ENCODE peak calls at places on chromosome 13, in four cellular contexts. T is heart right ventricle, R is mesendoderm, M is fibroblast of lung. V is an unnamed sample. For H3K36me3, the result is how much of the 10 kb centered on the place peaks cover.

GRCh38 chr13:25798998-25799397 is 252.8 kb downstream of the SHISA2 start:
- DNase-seq in T (no peak), R (no peak), M (no peak), V (no peak)

GRCh38 chr13:67086260-67086659 is 143.9 kb downstream of the PCDH9 start:
- DNase-seq in T (no peak), R (no peak), M (no peak), V (no peak)

GRCh38 chr13:64397699-64398098 is 2832.4 kb downstream of the PCDH9 start:
- DNase-seq in T (no peak), R (no peak), M (peak), V (peak)

GRCh38 chr13:100275746-100276145 is 186.9 kb downstream of the PCCA start:
- DNase-seq in T (no peak), R (no peak), M (no peak), V (no peak)

GRCh38 chr13:42101821-42102580 is 53.6 kb downstream of the DGKH start:
- DNase-seq in T (no peak), R (no peak), M (no peak), V (no peak)

GRCh38 chr13:41384749-41385503 is 72.4 kb upstream of the RGCC start:
- DNase-seq in T (no peak), R (peak), M (peak), V (peak)

GRCh38 chr13:100473087-100473486 is 115.5 kb downstream of the GGACT start:
- DNase-seq in T (no peak), R (peak), M (no peak), V (no peak)

GRCh38 chr13:65966991-65967451 is 1263.1 kb downstream of the PCDH9 start:
- DNase-seq in T (no peak), R (peak), M (peak), V (peak)

GRCh38 chr13:94308808-94309207 is 170.7 kb downstream of the DCT start:
- DNase-seq in T (no peak), R (no peak), M (no peak), V (no peak)

GRCh38 chr13:34139660-34140059 is 321.7 kb downstream of the RFC3 start:
- DNase-seq in T (no peak), R (no peak), M (no peak), V (no peak)

GRCh38 chr13:44726777-44727176 is 150.6 kb upstream of the TSC22D1 start:
- DNase-seq in T (no peak), R (no peak), M (no peak), V (no peak)

GRCh38 chr13:93942016-93942415 is 537.5 kb downstream of the DCT start:
- DNase-seq in T (no peak), R (no peak), M (peak), V (no peak)

GRCh38 chr13:28273919-28274318 is 135.6 kb downstream of the PAN3 start:
- DNase-seq in T (no peak), R (peak), M (no peak), V (peak)

GRCh38 chr13:28267495-28267894 is 129.2 kb downstream of the PAN3 start:
- DNase-seq in T (no peak), R (no peak), M (no peak), V (no peak)

GRCh38 chr13:28268800-28269223 is 130.5 kb downstream of the PAN3 start:
- DNase-seq in T (no peak), R (no peak), M (no peak), V (no peak)
- H3K36me3 ChIP-seq in T (half or more), R (under half), M (under half), V (under half)

DNA sequence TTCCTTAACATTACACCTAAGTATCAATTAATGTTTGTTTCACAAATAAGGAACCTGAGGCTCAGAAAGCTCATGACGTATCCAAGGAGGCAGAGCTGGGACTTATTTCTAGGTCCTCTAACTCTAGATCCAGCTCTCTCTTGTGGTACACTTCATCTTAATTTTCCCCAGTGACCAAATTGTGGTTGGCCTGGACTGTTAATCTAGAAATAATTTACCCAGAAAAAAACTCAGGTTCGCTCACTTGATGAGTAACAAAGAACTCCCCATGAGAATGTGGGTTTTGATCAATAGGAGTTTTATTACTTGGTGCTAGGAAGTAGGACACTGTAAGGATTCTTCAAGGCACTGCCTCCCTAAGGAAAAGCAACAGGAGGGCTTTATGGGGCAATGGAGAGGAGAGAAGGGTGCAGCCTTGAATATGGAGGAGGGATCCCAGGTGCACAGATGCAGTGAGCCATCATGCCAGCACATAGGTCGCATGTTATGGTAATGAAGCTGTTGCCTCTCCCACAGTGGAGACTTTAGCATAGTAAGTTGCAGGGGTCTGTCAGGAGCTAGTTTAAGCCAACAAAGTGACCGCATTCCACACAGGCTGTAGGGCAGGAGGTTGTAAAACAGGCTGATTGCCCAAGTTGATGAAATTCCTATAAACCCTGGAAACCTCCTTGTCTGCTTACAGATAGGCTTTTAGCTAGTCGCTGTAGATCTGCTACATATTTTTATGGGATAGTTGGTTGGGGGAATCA is 14.7 kb downstream of the RAP2A start:
- DNase-seq in T (no peak), R (peak), M (no peak), V (no peak)
- H3K36me3 ChIP-seq in T (under half), R (under half), M (under half), V (under half)

GRCh38 chr13:110640591-110641029 is 25.3 kb downstream of the NAXD start:
- DNase-seq in T (peak), R (no peak), M (peak), V (no peak)
- H3K36me3 ChIP-seq in T (half or more), R (under half), M (under half), V (under half)

GRCh38 chr13:113479179-113479578 is 11.3 kb downstream of the DCUN1D2 start:
- DNase-seq in T (no peak), R (no peak), M (no peak), V (no peak)
- H3K36me3 ChIP-seq in T (half or more), R (under half), M (under half), V (under half)

GRCh38 chr13:46748300-46748699 is 48.7 kb downstream of the ESD start:
- DNase-seq in T (no peak), R (peak), M (no peak), V (no peak)
- H3K36me3 ChIP-seq in T (half or more), R (under half), M (under half), V (under half)

GRCh38 chr13:98532254-98532653 is 44.7 kb downstream of the STK24 start:
- DNase-seq in T (no peak), R (no peak), M (no peak), V (no peak)
- H3K36me3 ChIP-seq in T (under half), R (under half), M (under half), V (under half)

GRCh38 chr13:110505594-110505993 is 55.9 kb downstream of the RAB20 start:
- DNase-seq in T (no peak), R (no peak), M (no peak), V (no peak)
- H3K36me3 ChIP-seq in T (half or more), R (under half), M (under half), V (under half)

GRCh38 chr13:28438067-28438466 is 56.9 kb downstream of the FLT1 start:
- DNase-seq in T (no peak), R (no peak), M (no peak), V (no peak)
- H3K36me3 ChIP-seq in T (half or more), R (under half), M (under half), V (under half)

V was measured in A673.